ENCODE peak calls at places on chromosomes 4 and X, in five cellular contexts. D, F, H, B and Q are unnamed samples.

GRCh38 chr4:104693601-104694201 is 199.0 kb upstream of the CXXC4 start:
- DNase-seq in F (peak), D (no peak), B (no peak), H (no peak), Q (peak)

GRCh38 chr4:163694385-163694784 is 199.9 kb downstream of the TMA16 start:
- DNase-seq in B (peak), H (no peak), D (no peak), F (no peak), Q (no peak)

GRCh38 chr4:128288689-128289106 is 1.1 kb upstream of the PGRMC2 start:
- DNase-seq in H (no peak), F (peak), D (no peak), B (no peak), Q (no peak)

GRCh38 chr4:21366840-21367239 is 581.7 kb downstream of the KCNIP4 start:
- DNase-seq in F (no peak), D (no peak), B (no peak), H (no peak), Q (no peak)

GRCh38 chr4:11429646-11430045 is 952 bp upstream of the HS3ST1 start:
- DNase-seq in F (no peak), D (no peak), B (no peak), H (no peak), Q (no peak)

GRCh38 chr4:48906283-48907173 is at the start of gene OCIAD2:
- DNase-seq in B (no peak), H (no peak), D (peak), F (peak), Q (peak)

GRCh38 chr4:36385951-36386561 is 104.6 kb downstream of the DTHD1 start:
- DNase-seq in F (no peak), D (no peak), B (no peak), H (no peak), Q (peak)

GRCh38 chrX:121365572-121366161 is 318.3 kb downstream of the GLUD2 start:
- DNase-seq in D (no peak), F (no peak), H (no peak), B (no peak), Q (no peak)

GRCh38 chr4:185566972-185567749 is 31.9 kb upstream of the PDLIM3 start:
- DNase-seq in D (peak), F (peak), B (peak), H (no peak), Q (no peak)

GRCh38 chrX:37776987-37777325 is 2.9 kb upstream of the CYBB start:
- DNase-seq in D (no peak), H (no peak), B (no peak), F (no peak), Q (no peak)

GRCh38 chrX:1555370-1555769 is 18.4 kb upstream of the P2RY8 start:
- DNase-seq in B (no peak), F (no peak), H (no peak), D (no peak), Q (no peak)

GRCh38 chrX:131677655-131678628 is 134.1 kb downstream of the OR13H1 start:
- DNase-seq in B (no peak), F (peak), H (peak), D (no peak), Q (no peak)

GRCh38 chr4:186725422-186726149 is 1.9 kb upstream of the FAT1 start:
- DNase-seq in D (peak), H (peak), F (peak), B (peak), Q (no peak)

GRCh38 chr4:48706741-48707140 is 73.3 kb downstream of the FRYL start:
- DNase-seq in H (no peak), B (no peak), D (no peak), F (no peak), Q (no peak)

GRCh38 chr4:57265831-57266582 is 155.8 kb upstream of the IGFBP7 start:
- DNase-seq in H (no peak), D (peak), F (no peak), B (no peak), Q (no peak)

GRCh38 chrX:136450050-136450830 is 37.5 kb upstream of the BRS3 start:
- DNase-seq in D (no peak), H (no peak), B (no peak), F (no peak), Q (no peak)

GRCh38 chr4:118270492-118270891 is 82.3 kb downstream of the PRSS12 start:
- DNase-seq in F (peak), D (no peak), B (no peak), H (no peak), Q (no peak)

GRCh38 chr4:105715692-105716278 is 7.2 kb downstream of the GSTCD start:
- DNase-seq in D (no peak), B (no peak), F (peak), H (no peak), Q (no peak)

GRCh38 chr4:138673053-138673452 is 342.5 kb upstream of the NOCT start:
- DNase-seq in F (no peak), B (no peak), H (no peak), D (no peak), Q (peak)

GRCh38 chr4:80201326-80202151 is 4.2 kb downstream of the PRDM8 start:
- DNase-seq in H (no peak), D (peak), F (peak), B (peak), Q (no peak)

GRCh38 chr4:133483600-133484246 is 334.6 kb downstream of the PCDH10 start:
- DNase-seq in B (no peak), D (no peak), F (peak), H (no peak), Q (no peak)
- TF ChIP-seq CTCF in B (peak), D (peak), F (peak), H (peak), Q (no peak)

GRCh38 chr4:87032884-87033533 is 98.2 kb downstream of the AFF1 start:
- DNase-seq in F (peak), D (no peak), H (no peak), B (peak), Q (no peak)
- H3K4me3 ChIP-seq in F (peak), D (peak), H (no peak), B (no peak), Q (no peak)

DNA sequence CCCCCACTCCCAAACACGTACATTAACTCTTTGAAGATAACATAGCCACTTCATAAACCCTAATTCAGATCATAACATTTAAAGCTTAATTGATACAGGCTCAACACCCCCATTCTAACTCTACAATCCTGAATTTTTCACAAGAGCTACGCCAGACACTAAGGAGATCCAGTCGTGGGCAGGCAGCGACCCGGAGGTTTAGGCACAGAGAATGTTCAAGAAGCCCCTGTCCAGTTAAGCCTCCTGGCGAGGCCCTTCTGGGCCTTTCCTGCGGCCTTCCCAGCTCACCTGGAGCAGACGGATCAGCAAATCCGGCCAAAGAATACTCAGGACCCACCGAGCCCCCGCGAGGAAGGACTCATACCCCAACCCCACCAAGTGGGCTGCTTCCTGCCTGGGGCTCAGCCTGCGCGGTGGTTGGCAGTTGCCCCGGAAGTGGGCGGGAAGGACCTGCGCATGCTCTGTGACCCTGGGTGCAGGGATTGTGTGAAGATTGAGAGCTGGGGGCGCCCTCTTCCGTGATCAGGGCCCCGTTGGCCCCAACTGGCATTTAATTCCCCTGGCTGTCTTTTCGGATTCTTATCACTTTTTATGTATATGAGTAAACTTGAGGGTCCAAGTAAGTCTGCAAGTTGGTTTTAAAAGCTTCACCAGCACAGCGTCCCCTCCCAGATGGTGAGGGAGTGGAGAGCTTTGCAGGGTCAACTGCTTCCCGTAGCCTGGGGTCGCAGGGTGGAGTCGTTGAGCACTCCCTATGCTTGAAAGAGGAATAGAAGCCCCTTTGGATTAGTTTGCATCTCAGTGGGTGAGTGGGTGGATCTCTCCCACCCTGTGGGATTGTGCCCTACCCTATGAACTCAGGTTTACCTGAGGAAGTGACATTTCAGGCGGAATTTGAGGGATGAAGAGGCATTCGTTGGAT is at the start of gene TRIM61:
- DNase-seq in D (peak), H (no peak), B (no peak), F (peak), Q (peak)
- TF ChIP-seq CTCF in D (no peak), H (no peak), B (no peak), F (no peak), Q (peak)

DNA sequence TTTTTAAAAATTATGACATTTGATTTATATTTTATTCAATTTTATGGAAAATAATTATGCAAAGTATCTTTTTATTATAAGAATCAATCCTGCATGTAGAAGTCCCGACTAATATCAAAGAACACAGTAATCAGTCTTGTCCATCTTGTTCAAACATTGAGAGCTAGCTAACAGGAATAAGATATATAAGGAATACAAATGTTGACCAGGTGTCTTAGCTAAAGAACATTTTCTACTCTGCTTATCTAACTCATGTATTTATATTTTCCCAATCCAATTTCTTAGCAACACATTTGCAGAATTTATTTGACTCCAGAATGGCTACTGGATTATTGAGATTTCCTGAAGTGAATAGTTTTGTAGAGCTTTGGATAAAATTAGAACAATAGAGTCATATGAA is 61.5 kb upstream of the NR3C2 start:
- DNase-seq in H (no peak), D (no peak), B (no peak), F (no peak), Q (no peak)
- H3K4me3 ChIP-seq in H (no peak), D (no peak), B (no peak), F (no peak), Q (no peak)